ENCODE peak calls at places on chromosomes 5 and 9, in eight cellular contexts. K, J, P, E, U, Y, B and O are unnamed samples.

GRCh38 chr9:126947529-126947928 is 32.9 kb downstream of the RALGPS1 start:
- DNase-seq in J (no peak), Y (no peak), K (no peak), P (peak; percentile 16), B (no peak), E (no peak), U (no peak), O (peak; percentile 86)

GRCh38 chr5:174371600-174372094 is 326.1 kb downstream of the NSG2 start:
- DNase-seq in B (no peak), P (peak; percentile 88), K (no peak), E (no peak), Y (no peak), J (no peak), U (peak; percentile 28), O (no peak)

GRCh38 chr9:135102331-135102730 is 14.9 kb downstream of the OLFM1 start:
- DNase-seq in J (no peak), P (no peak), Y (no peak), K (no peak), U (no peak), E (no peak), B (no peak), O (no peak)

GRCh38 chr9:123339666-123340414 is 16.2 kb upstream of the CRB2 start:
- DNase-seq in P (no peak), E (peak; percentile 78), K (no peak), Y (no peak), B (no peak), U (no peak), J (no peak), O (no peak)

GRCh38 chr5:96279796-96280542 is 153.1 kb downstream of the PCSK1 start:
- DNase-seq in Y (no peak), B (peak; percentile 62), E (peak; percentile 39), P (no peak), K (no peak), J (no peak), U (no peak), O (no peak)

GRCh38 chr5:157204765-157205164 is 24.1 kb downstream of the ITK start:
- DNase-seq in P (no peak), K (no peak), E (no peak), B (no peak), J (no peak), U (no peak), Y (no peak), O (no peak)

GRCh38 chr9:1870915-1871314 is 144.2 kb upstream of the SMARCA2 start:
- DNase-seq in Y (no peak), P (no peak), U (no peak), K (no peak), J (no peak), E (no peak), B (no peak), O (no peak)

GRCh38 chr9:91775011-91775707 is 174.9 kb downstream of the ROR2 start:
- DNase-seq in B (peak; percentile 43), K (peak; percentile 79), Y (no peak), J (peak; percentile 74), U (peak; percentile 86), P (peak; percentile 31), E (no peak), O (peak; percentile 89)

GRCh38 chr5:6358434-6358820 is 19.9 kb downstream of the MED10 start:
- DNase-seq in E (no peak), Y (no peak), K (no peak), B (no peak), U (no peak), P (no peak), J (no peak), O (no peak)

GRCh38 chr5:20470997-20471396 is 483.0 kb upstream of the CDH18 start:
- DNase-seq in U (no peak), P (no peak), K (no peak), E (no peak), Y (no peak), J (no peak), B (no peak), O (no peak)

GRCh38 chr9:15357050-15357653 is 50.1 kb upstream of the TTC39B start:
- DNase-seq in B (peak; percentile 60), Y (no peak), K (peak; percentile 67), E (no peak), J (no peak), P (no peak), U (no peak), O (peak; percentile 64)

GRCh38 chr9:137149367-137149766 is 10.4 kb downstream of the GRIN1 start:
- DNase-seq in Y (no peak), E (no peak), P (no peak), U (no peak), K (no peak), J (no peak), B (no peak), O (no peak)

GRCh38 chr5:154002093-154002492 is 36.6 kb downstream of the FAM114A2 start:
- DNase-seq in Y (no peak), P (no peak), B (no peak), J (no peak), E (no peak), K (no peak), U (no peak), O (peak; percentile 15)

GRCh38 chr9:111095423-111095822 is 57.2 kb upstream of the LPAR1 start:
- DNase-seq in K (no peak), J (no peak), E (no peak), Y (no peak), P (no peak), B (no peak), U (no peak), O (peak; percentile 13)

DNA sequence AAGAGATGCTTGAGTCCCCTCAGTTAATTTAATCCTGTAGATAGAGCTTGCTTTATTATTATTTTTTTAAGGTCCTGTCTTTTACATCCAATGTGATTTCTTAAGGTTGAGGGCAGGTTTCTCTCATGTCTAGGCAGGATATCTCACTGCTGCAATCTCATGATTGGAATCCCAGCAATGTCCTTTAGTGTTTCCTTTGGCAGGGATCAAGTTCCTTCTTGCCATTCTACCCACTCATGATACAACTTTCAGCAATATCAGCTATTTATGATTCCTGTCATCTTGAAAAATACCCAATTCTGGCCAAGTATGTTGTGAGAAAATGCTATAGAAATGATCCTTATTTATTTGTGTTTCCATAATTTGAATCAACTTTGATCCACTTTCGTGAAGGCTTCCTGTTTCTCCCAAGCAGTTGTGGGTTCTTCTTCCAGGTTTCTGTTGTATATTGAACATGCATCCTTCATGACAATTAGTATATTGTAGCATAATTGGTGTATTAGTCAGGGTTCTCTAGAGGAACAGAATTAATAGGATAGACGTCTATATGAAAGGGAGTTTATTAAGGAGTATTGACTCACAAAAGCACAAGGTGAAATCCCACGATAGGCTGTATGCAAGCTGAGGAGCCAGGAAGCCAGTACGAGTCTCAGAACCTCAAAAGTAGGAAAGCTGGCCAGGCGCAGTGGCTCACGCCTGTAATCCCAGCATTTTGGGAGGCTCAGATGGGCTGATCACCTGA is 18.4 kb upstream of the VPS13A start:
- DNase-seq in U (no peak), E (no peak), B (no peak), Y (no peak), J (no peak), K (no peak), P (no peak), O (no peak)
- TF ChIP-seq POLR2AphosphoS5 in U (no peak), E (no peak), B (no peak), Y (no peak), J (no peak), K (no peak), P (no peak), O (no peak)

GRCh38 chr9:99105152-99106043 is 485 bp downstream of the TGFBR1 start:
- DNase-seq in B (peak; percentile 52), K (peak; percentile 45), J (peak; percentile 81), E (no peak), Y (no peak), P (no peak), U (peak; percentile 90), O (peak; percentile 62)
- TF ChIP-seq REST in B (no peak), K (no peak), J (peak; percentile 63), E (no peak), Y (no peak), P (no peak), U (no peak), O (no peak)

GRCh38 chr5:169460123-169460522 is 123.5 kb upstream of the SPDL1 start:
- DNase-seq in Y (no peak), P (no peak), U (no peak), B (no peak), E (no peak), J (no peak), K (no peak), O (no peak)

GRCh38 chr5:169458269-169458668 is 125.3 kb upstream of the SPDL1 start:
- DNase-seq in P (no peak), Y (no peak), E (no peak), K (no peak), U (no peak), J (no peak), B (no peak), O (peak; percentile 39)

DNA sequence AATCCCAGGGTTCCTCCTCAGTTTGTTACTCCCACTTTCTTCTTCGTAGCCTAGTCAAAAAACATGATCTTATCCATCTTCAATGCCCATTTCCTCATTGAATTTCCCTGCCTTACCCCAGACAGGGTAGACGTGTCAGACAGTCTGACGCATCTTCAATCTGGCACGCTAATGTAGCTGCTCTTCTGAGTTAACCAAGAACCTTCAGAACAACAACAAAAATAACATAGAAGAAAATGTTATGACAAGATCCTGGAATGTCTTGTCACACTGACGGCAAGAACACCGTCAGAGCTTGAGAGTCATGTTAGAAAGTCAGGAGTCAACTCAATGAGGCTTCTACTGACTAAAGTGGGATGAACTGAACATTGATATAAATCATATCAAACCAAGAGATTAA is 122.7 kb upstream of the SPDL1 start:
- DNase-seq in J (no peak), Y (no peak), P (no peak), B (no peak), U (no peak), K (no peak), E (no peak), O (no peak)
- TF ChIP-seq POLR2AphosphoS5 in J (no peak), Y (no peak), P (no peak), B (no peak), U (no peak), K (no peak), E (no peak), O (no peak)

GRCh38 chr5:40405230-40405629 is 274.5 kb upstream of the PTGER4 start:
- DNase-seq in E (no peak), K (peak; percentile 51), B (no peak), P (no peak), U (no peak), Y (no peak), J (no peak), O (no peak)
- TF ChIP-seq REST in E (no peak), K (no peak), B (no peak), P (no peak), U (no peak), Y (no peak), J (no peak), O (no peak)

GRCh38 chr9:87497604-87498045 is at the start of gene DAPK1:
- DNase-seq in U (peak; percentile 95), K (no peak), Y (no peak), E (no peak), J (peak; percentile 69), B (peak; percentile 55), P (peak; percentile 23), O (peak; percentile 87)
- TF ChIP-seq POLR2AphosphoS5 in U (no peak), K (no peak), Y (no peak), E (peak; percentile 49), J (no peak), B (peak; percentile 53), P (peak; percentile 20), O (peak; percentile 78)